ENCODE peak calls at places on chromosomes 5 and 9, in seven cellular contexts. G is NCI-H2081, I is AG09309, Z is HTR-8/SVneo, S is OCI-M1, N is foreskin fibroblast, H is left colon. K is an unnamed sample.

GRCh38 chr9:129221979-129222635 is 44.0 kb upstream of the IER5L start:
- DNase-seq in G (no peak), H (no peak), N (no peak), S (no peak), Z (no peak), I (no peak), K (no peak)

GRCh38 chr9:36031774-36032565 is 4.7 kb upstream of the RECK start:
- DNase-seq in Z (no peak), G (no peak), N (peak), S (no peak), I (no peak), H (no peak), K (peak)

GRCh38 chr5:3007577-3007976 is 256.1 kb upstream of the IRX2 start:
- DNase-seq in G (no peak), Z (no peak), S (no peak), H (no peak), I (no peak), N (no peak), K (no peak)

GRCh38 chr5:150122158-150122510 is 33.5 kb downstream of the PDGFRB start:
- DNase-seq in H (peak), G (no peak), I (no peak), S (peak), N (peak), Z (no peak), K (no peak)

GRCh38 chr5:34674226-34674625 is 18.1 kb downstream of the RAI14 start:
- DNase-seq in Z (no peak), H (no peak), I (peak), N (peak), G (no peak), S (no peak), K (peak)

GRCh38 chr5:59547731-59548130 is 345.8 kb downstream of the PDE4D start:
- DNase-seq in Z (no peak), S (peak), G (no peak), N (peak), I (no peak), H (no peak), K (no peak)

GRCh38 chr9:134153450-134153849 is 10.9 kb downstream of the RNU6ATAC start:
- DNase-seq in Z (no peak), S (no peak), N (no peak), G (no peak), I (no peak), H (no peak), K (no peak)

GRCh38 chr5:173201636-173202265 is 33.3 kb downstream of the NKX2-5 start:
- DNase-seq in G (no peak), H (no peak), S (no peak), Z (peak), I (peak), N (peak), K (peak)

GRCh38 chr9:16705121-16705604 is 165.3 kb downstream of the BNC2 start:
- DNase-seq in S (no peak), H (peak), N (peak), I (peak), Z (peak), G (no peak), K (peak)

GRCh38 chr5:72885824-72886223 is 69.4 kb downstream of the TNPO1 start:
- DNase-seq in Z (no peak), G (no peak), N (no peak), I (no peak), S (no peak), H (no peak), K (no peak)

GRCh38 chr5:5881294-5881693 is 458.8 kb downstream of the ICE1 start:
- DNase-seq in I (no peak), H (no peak), N (no peak), G (peak), Z (no peak), S (no peak), K (no peak)

GRCh38 chr5:109936996-109937395 is 247.3 kb downstream of the MAN2A1 start:
- DNase-seq in N (no peak), G (no peak), H (no peak), S (no peak), Z (no peak), I (no peak), K (no peak)

GRCh38 chr9:127930298-127931091 is at the start of gene PIP5KL1:
- DNase-seq in G (peak), Z (peak), N (peak), I (no peak), H (peak), S (peak), K (peak)

GRCh38 chr5:103035701-103036100 is 84.2 kb downstream of the GIN1 start:
- DNase-seq in N (peak), I (no peak), S (no peak), G (no peak), Z (no peak), H (no peak), K (peak)

GRCh38 chr9:134384811-134385479 is 58.7 kb downstream of the RXRA start:
- DNase-seq in G (no peak), Z (no peak), N (no peak), I (no peak), S (no peak), H (no peak), K (no peak)

GRCh38 chr5:55220433-55221185 is 6.5 kb downstream of the MCIDAS start:
- DNase-seq in I (no peak), S (no peak), H (peak), G (no peak), N (peak), Z (no peak), K (no peak)

GRCh38 chr9:38620483-38621433 is at the start of gene ANKRD18A:
- DNase-seq in H (peak), Z (peak), N (peak), S (no peak), I (no peak), G (peak), K (peak)

GRCh38 chr9:113580041-113580953 is 116.8 kb downstream of the RGS3 start:
- DNase-seq in S (no peak), Z (no peak), H (peak), N (peak), I (no peak), G (peak), K (no peak)

GRCh38 chr9:79057576-79057975 is 514.2 kb upstream of the TLE4 start:
- DNase-seq in I (peak), Z (no peak), H (no peak), G (no peak), S (no peak), N (peak), K (no peak)

GRCh38 chr9:14312721-14313377 is 1.1 kb downstream of the NFIB start:
- DNase-seq in G (peak), S (no peak), N (peak), H (no peak), Z (no peak), I (no peak), K (no peak)

GRCh38 chr9:110048473-110048975 is 159.4 kb downstream of the C9orf152 start:
- DNase-seq in S (peak), N (peak), I (no peak), Z (peak), G (peak), H (peak), K (peak)

GRCh38 chr5:130270786-130271185 is 366.5 kb downstream of the CHSY3 start:
- DNase-seq in N (no peak), G (no peak), I (no peak), S (no peak), Z (no peak), H (no peak), K (no peak)

GRCh38 chr9:16867571-16868311 is 2.7 kb downstream of the BNC2 start:
- DNase-seq in S (no peak), I (no peak), N (peak), Z (no peak), G (no peak), H (peak), K (peak)

GRCh38 chr9:107932036-107932435 is 442.5 kb upstream of the KLF4 start:
- DNase-seq in I (peak), N (peak), Z (no peak), H (no peak), S (no peak), G (no peak), K (peak)

GRCh38 chr9:121156263-121156731 is 45.4 kb downstream of the RAB14 start:
- DNase-seq in N (peak), Z (peak), I (peak), G (no peak), S (no peak), H (no peak), K (peak)

GRCh38 chr9:110750272-110750671 is 81.7 kb downstream of the MUSK start:
- DNase-seq in N (no peak), H (peak), Z (no peak), I (no peak), S (no peak), G (no peak), K (no peak)

GRCh38 chr9:97911970-97912369 is 10.3 kb downstream of the TRMO start:
- DNase-seq in S (no peak), I (no peak), H (no peak), Z (no peak), G (no peak), N (no peak), K (no peak)

GRCh38 chr9:113673726-113674125 is 202.4 kb upstream of the ZNF618 start:
- DNase-seq in S (no peak), N (peak), G (no peak), Z (no peak), H (no peak), I (no peak), K (peak)

GRCh38 chr5:15009420-15009819 is 137.8 kb upstream of the ANKH start:
- DNase-seq in Z (peak), G (peak), S (peak), I (no peak), H (no peak), N (peak), K (peak)

GRCh38 chr9:122797316-122798033 is 2.4 kb upstream of the OR1K1 start:
- DNase-seq in H (no peak), N (no peak), I (no peak), Z (no peak), G (no peak), S (no peak), K (no peak)

GRCh38 chr9:8558176-8558575 is 758.6 kb upstream of the DMAC1 start:
- DNase-seq in I (no peak), G (no peak), Z (no peak), S (no peak), H (no peak), N (peak), K (no peak)

GRCh38 chr5:95881833-95882232 is 59.3 kb upstream of the GLRX start:
- DNase-seq in G (no peak), N (no peak), I (no peak), S (no peak), Z (no peak), H (no peak), K (no peak)

GRCh38 chr9:113737414-113738271 is 138.5 kb upstream of the ZNF618 start:
- DNase-seq in I (peak), S (peak), N (peak), G (peak), H (no peak), Z (peak), K (peak)

K was measured in AG08395.